ENCODE peak calls at places on chromosomes 11 and 22, in nine cellular contexts. G is heart right ventricle; R is ascending aorta; X is neural crest cell; F is NCI-H2171 treated with DMSO at 0.1 percent for 48 hours; Q is GM23338; J is iPS-NIHi11; H is ovary; K is stimulated activated naive CD8-positive, alpha-beta T cell treated with anti-CD3 and anti-CD28 coated beads, Interleukin-15, Interleukin-2, amounts not matched to agents 100 U/mL and 50 U/mL, for 24 hours. P is an unnamed sample.
A peak's percentile ranks its signal among the peaks of the same experiment; 100 is the strongest.

GRCh38 chr11:925496-926301 is at the start of gene AP2A2:
- DNase-seq in H (peak; percentile 93), K (peak; percentile 96), R (peak; percentile 93), X (peak; percentile 87), J (peak; percentile 99), G (peak; percentile 86), Q (peak; percentile 96), F (peak; percentile 47), P (peak; percentile 93)

GRCh38 chr11:58923300-58923788 is 15.9 kb upstream of the GLYATL1 start:
- DNase-seq in G (no peak), X (no peak), K (no peak), H (no peak), R (no peak), J (peak; percentile 62), Q (peak; percentile 92), F (no peak), P (no peak)

GRCh38 chr11:20261526-20261925 is 101.3 kb upstream of the DBX1 start:
- DNase-seq in J (no peak), X (no peak), R (no peak), G (no peak), Q (no peak), F (no peak), K (no peak), H (no peak), P (no peak)

GRCh38 chr22:45235851-45236342 is 4.8 kb downstream of the KIAA0930 start:
- DNase-seq in J (no peak), Q (no peak), H (no peak), X (no peak), F (no peak), K (no peak), R (no peak), G (no peak), P (no peak)

GRCh38 chr11:16111690-16112089 is 244.7 kb downstream of the SOX6 start:
- DNase-seq in H (no peak), K (no peak), R (no peak), Q (peak; percentile 35), X (no peak), F (no peak), J (peak; percentile 18), G (no peak), P (no peak)

GRCh38 chr22:41366323-41367014 is 15.3 kb upstream of the TEF start:
- DNase-seq in R (no peak), H (no peak), F (peak; percentile 94), J (no peak), K (no peak), X (no peak), G (no peak), Q (no peak), P (no peak)

GRCh38 chr11:35464308-35464707 is 45.0 kb upstream of the SLC1A2 start:
- DNase-seq in R (no peak), H (no peak), J (no peak), Q (no peak), K (no peak), X (no peak), F (peak; percentile 60), G (no peak), P (no peak)

GRCh38 chr11:82996966-82997606 is 74.6 kb downstream of the RAB30 start:
- DNase-seq in K (peak; percentile 47), H (no peak), F (no peak), R (no peak), J (no peak), X (no peak), G (no peak), Q (no peak), P (no peak)

GRCh38 chr22:19056951-19057401 is 65.2 kb downstream of the DGCR2 start:
- DNase-seq in G (no peak), F (no peak), R (peak; percentile 53), K (no peak), X (no peak), Q (no peak), H (no peak), J (no peak), P (peak; percentile 57)

GRCh38 chr22:39174498-39175120 is 22.1 kb upstream of the CBX7 start:
- DNase-seq in F (no peak), X (peak; percentile 97), J (peak; percentile 86), H (peak; percentile 89), R (peak; percentile 86), Q (peak; percentile 100), G (peak; percentile 87), K (peak; percentile 70), P (peak; percentile 93)

GRCh38 chr11:133986545-133986944 is 29.8 kb upstream of the IGSF9B start:
- DNase-seq in K (no peak), J (no peak), H (no peak), G (no peak), Q (no peak), F (no peak), X (no peak), R (no peak), P (no peak)

GRCh38 chr11:46050065-46050464 is 71.2 kb downstream of the PHF21A start:
- DNase-seq in G (no peak), J (peak; percentile 56), Q (peak; percentile 58), X (peak; percentile 2), R (peak; percentile 61), F (no peak), H (no peak), K (no peak), P (peak; percentile 70)

GRCh38 chr11:4074266-4074665 is 20.3 kb upstream of the RRM1 start:
- DNase-seq in H (no peak), J (no peak), K (no peak), G (no peak), R (no peak), Q (no peak), F (no peak), X (no peak), P (no peak)

GRCh38 chr11:104301776-104302175 is 137.8 kb upstream of the PDGFD start:
- DNase-seq in J (no peak), F (no peak), X (no peak), H (no peak), R (no peak), G (no peak), Q (peak; percentile 36), K (no peak), P (no peak)

GRCh38 chr11:117861151-117862018 is 15.1 kb downstream of the FXYD6 start:
- DNase-seq in X (peak; percentile 31), Q (peak; percentile 96), R (no peak), K (no peak), H (peak; percentile 38), G (peak; percentile 84), F (peak; percentile 91), J (peak; percentile 94), P (peak; percentile 66)

GRCh38 chr22:50309601-50309991 is 2.1 kb upstream of the PLXNB2 start:
- DNase-seq in H (no peak), X (no peak), K (no peak), Q (no peak), F (no peak), G (no peak), J (no peak), R (no peak), P (no peak)

GRCh38 chr11:62879554-62879953 is 1.1 kb upstream of the SLC3A2 start:
- DNase-seq in R (peak; percentile 70), G (no peak), H (peak; percentile 54), X (no peak), Q (peak; percentile 53), J (no peak), F (no peak), K (no peak), P (peak; percentile 80)

GRCh38 chr22:40179535-40179934 is 1.8 kb downstream of the TNRC6B start:
- DNase-seq in J (no peak), X (no peak), K (no peak), R (no peak), H (no peak), F (no peak), G (no peak), Q (no peak), P (no peak)

GRCh38 chr22:37544955-37545702 is 15.2 kb upstream of the CDC42EP1 start:
- DNase-seq in H (peak; percentile 75), Q (peak; percentile 94), F (no peak), G (peak; percentile 81), J (peak; percentile 77), R (peak; percentile 83), X (peak; percentile 65), K (peak; percentile 79), P (peak; percentile 83)

GRCh38 chr11:44049832-44050231 is 2.1 kb downstream of the ACCSL start:
- DNase-seq in K (no peak), J (no peak), Q (no peak), H (no peak), G (no peak), R (peak; percentile 27), F (no peak), X (no peak), P (no peak)

GRCh38 chr22:24429411-24430365 is 2.3 kb downstream of the ADORA2A start:
- DNase-seq in F (peak; percentile 59), R (no peak), K (peak; percentile 86), X (peak; percentile 38), G (peak; percentile 65), J (peak; percentile 60), H (no peak), Q (peak; percentile 58), P (peak; percentile 86)

GRCh38 chr22:25680949-25681348 is 61.0 kb upstream of the MYO18B start:
- DNase-seq in H (no peak), K (no peak), Q (no peak), R (no peak), G (no peak), X (no peak), F (no peak), J (no peak), P (no peak)

GRCh38 chr22:48667289-48667688 is 1160.4 kb downstream of the BRD1 start:
- DNase-seq in G (no peak), J (no peak), R (no peak), X (no peak), K (no peak), F (no peak), H (no peak), Q (no peak), P (no peak)

GRCh38 chr22:42611076-42611475 is 3.6 kb downstream of the POLDIP3 start:
- DNase-seq in X (no peak), F (no peak), G (no peak), K (no peak), H (no peak), J (no peak), Q (no peak), R (no peak), P (no peak)

GRCh38 chr22:45462034-45462655 is 40.5 kb upstream of the FBLN1 start:
- DNase-seq in R (no peak), F (peak; percentile 42), J (peak; percentile 71), Q (peak; percentile 76), K (no peak), G (no peak), X (no peak), H (no peak), P (no peak)

GRCh38 chr22:42171417-42171816 is 40.8 kb upstream of the CYP2D6 start:
- DNase-seq in R (no peak), J (no peak), F (peak; percentile 84), X (no peak), G (no peak), Q (no peak), K (no peak), H (no peak), P (no peak)

GRCh38 chr11:8878771-8879170 is 32.2 kb upstream of the AKIP1 start:
- DNase-seq in R (no peak), Q (no peak), J (no peak), G (no peak), F (no peak), X (no peak), K (no peak), H (no peak), P (no peak)

GRCh38 chr11:68120212-68121066 is 749 bp downstream of the CHKA start:
- DNase-seq in K (peak; percentile 58), Q (peak; percentile 59), J (peak; percentile 62), G (peak; percentile 42), X (peak; percentile 41), H (peak; percentile 68), F (peak; percentile 12), R (peak; percentile 77), P (peak; percentile 83)